ENCODE peak calls at places on chromosome 14, in four cellular contexts. M is stomach, U is transverse colon, A is left ventricle myocardium inferior. E is an unnamed sample.

GRCh38 chr14:24335461-24336146 is 733 bp upstream of the ADCY4 start:
- DNase-seq in U (no peak), A (no peak), M (no peak), E (no peak)

GRCh38 chr14:83556065-83556464 is 1973.9 kb upstream of the FLRT2 start:
- DNase-seq in U (no peak), M (no peak), A (no peak), E (no peak)

GRCh38 chr14:64337901-64338615 is 43.9 kb upstream of the ESR2 start:
- DNase-seq in U (peak), A (no peak), M (peak), E (peak)

GRCh38 chr14:75294649-75295033 is 16.0 kb downstream of the FOS start:
- DNase-seq in M (no peak), A (no peak), U (no peak), E (no peak)

GRCh38 chr14:52363001-52363704 is 49.0 kb downstream of the PTGER2 start:
- DNase-seq in M (no peak), A (no peak), U (no peak), E (no peak)

GRCh38 chr14:72812292-72812851 is 81.5 kb downstream of the DPF3 start:
- DNase-seq in A (peak), U (peak), M (peak), E (peak)

GRCh38 chr14:73244541-73244940 is 7.2 kb downstream of the PAPLN start:
- DNase-seq in A (no peak), U (no peak), M (no peak), E (no peak)

GRCh38 chr14:55711171-55711811 is 131.3 kb downstream of the KTN1 start:
- DNase-seq in A (no peak), U (no peak), M (no peak), E (no peak)

GRCh38 chr14:74558655-74559054 is 53.4 kb downstream of the LTBP2 start:
- DNase-seq in M (no peak), A (no peak), U (no peak), E (no peak)

GRCh38 chr14:70254476-70254961 is 65.8 kb upstream of the SLC8A3 start:
- DNase-seq in A (no peak), M (peak), U (peak), E (no peak)

GRCh38 chr14:51094282-51094821 is 553 bp downstream of the TRIM9 start:
- DNase-seq in U (no peak), M (no peak), A (no peak), E (no peak)

GRCh38 chr14:57209561-57209960 is 59.1 kb downstream of the EXOC5 start:
- DNase-seq in U (no peak), M (no peak), A (no peak), E (no peak)

GRCh38 chr14:54718046-54718445 is 151.1 kb downstream of the SAMD4A start:
- DNase-seq in A (no peak), M (no peak), U (no peak), E (no peak)

GRCh38 chr14:32200368-32201195 is 1.3 kb upstream of the RNU6-7 start:
- DNase-seq in M (no peak), U (no peak), A (no peak), E (no peak)
- H3K27ac ChIP-seq in M (peak), U (peak), A (peak), E (peak)

GRCh38 chr14:77009014-77009413 is 19.5 kb downstream of the IRF2BPL start:
- DNase-seq in U (no peak), A (no peak), M (no peak), E (no peak)
- H3K27ac ChIP-seq in U (peak), A (peak), M (peak), E (no peak)

DNA sequence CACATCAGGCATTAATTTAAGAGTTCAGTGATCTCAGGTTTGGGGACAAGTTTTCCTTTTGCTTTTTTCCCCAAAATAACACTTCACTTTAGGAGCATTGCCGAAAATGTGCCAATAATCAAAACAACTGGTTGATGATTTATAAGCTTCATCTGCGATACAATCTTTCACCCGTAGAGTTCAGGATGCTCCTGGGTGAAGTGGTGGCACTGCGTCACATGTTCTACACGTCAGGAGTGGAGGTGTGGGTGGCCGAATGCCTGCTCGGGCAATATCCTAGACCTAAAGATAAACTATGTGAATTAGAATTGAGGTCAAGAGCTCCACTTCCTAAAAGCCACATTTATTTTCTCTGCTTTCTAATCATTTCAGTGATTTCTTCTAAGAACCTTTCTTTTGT is 70.9 kb upstream of the DICER1 start:
- DNase-seq in A (no peak), M (no peak), U (no peak), E (no peak)
- H3K27ac ChIP-seq in A (no peak), M (no peak), U (no peak), E (no peak)

GRCh38 chr14:103224996-103225874 is 102.0 kb downstream of the TNFAIP2 start:
- DNase-seq in A (no peak), U (no peak), M (no peak), E (no peak)
- H3K27ac ChIP-seq in A (no peak), U (no peak), M (peak), E (no peak)

DNA sequence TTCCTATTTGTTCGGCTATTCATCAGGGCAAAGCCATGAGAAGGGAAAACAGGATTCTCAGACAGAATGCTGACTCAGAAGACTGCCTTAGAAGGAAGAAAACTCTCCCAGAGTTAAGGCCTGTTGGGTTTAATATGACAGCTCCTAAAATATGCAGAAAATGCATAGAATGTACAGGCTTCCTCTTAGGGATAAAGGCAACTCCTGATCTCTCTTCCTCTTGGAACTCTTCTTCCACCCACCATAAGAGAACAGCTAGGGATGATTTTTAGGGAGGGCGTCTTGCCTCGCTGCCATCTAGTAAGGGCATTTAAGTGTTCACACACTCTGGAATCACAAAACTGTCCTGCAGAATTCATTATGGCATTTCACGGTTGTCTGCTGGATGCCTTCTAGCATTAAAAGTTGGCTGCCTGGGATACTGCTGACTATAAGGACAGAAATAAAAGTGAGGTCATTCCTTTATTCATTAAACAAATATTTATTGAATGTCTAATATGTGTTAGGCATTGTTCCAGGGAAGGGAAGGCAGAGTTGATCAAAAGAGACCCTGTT is 73.7 kb downstream of the DCAF5 start:
- DNase-seq in U (no peak), M (no peak), A (no peak), E (no peak)
- H3K27ac ChIP-seq in U (peak), M (peak), A (peak), E (no peak)

GRCh38 chr14:104969741-104970230 is 8.4 kb downstream of the AHNAK2 start:
- DNase-seq in M (no peak), U (no peak), A (no peak), E (no peak)

GRCh38 chr14:104970231-104971068 is 7.7 kb downstream of the AHNAK2 start:
- DNase-seq in U (peak), A (peak), M (peak), E (no peak)

GRCh38 chr14:104972301-104973211 is 5.6 kb downstream of the AHNAK2 start:
- DNase-seq in A (peak), U (peak), M (peak), E (no peak)

GRCh38 chr14:104973215-104974145 is 4.7 kb downstream of the AHNAK2 start:
- DNase-seq in U (peak), M (peak), A (peak), E (no peak)

DNA sequence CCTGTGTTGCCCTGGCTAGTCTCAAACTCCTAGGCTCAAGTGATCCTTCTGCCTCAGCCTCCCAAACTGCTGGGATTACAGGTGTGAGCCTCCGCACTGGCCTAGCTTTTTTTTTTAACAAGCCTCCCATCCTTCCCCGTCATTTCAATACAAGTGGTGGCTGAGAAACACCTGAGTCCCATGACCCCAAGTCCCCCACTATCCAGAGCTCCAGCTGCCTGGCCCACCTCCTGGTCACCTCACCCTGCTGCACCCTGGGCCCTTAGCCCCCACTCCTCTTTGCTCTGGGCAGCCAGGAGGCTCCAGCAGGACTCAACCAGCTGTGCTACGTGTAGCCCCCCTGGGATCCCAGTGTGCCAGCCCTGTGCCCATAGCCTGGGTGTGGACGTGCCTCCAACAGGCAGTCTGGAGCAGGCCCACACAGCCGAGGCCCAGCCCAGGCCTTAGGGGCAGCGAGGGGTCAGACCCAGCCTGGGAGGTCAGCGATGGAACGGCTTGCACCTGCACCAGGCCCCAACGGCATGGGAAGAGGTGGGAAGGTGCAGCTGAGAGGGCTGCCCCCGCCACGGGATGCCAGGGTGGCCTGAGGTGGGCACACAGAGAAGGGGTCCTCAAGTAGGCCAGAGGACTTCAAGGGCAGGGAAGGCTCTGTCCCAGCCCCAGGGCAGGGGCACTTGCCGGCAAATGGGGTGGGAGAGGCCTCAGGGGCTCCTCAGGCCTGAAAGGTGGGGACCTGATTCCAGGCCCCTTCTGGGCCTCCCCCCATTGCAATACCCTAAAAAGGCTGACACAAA is 6.5 kb downstream of the AHNAK2 start:
- DNase-seq in U (no peak), M (no peak), A (peak), E (no peak)
- H3K27ac ChIP-seq in U (peak), M (peak), A (peak), E (no peak)

GRCh38 chr14:81192594-81192993 is 28.2 kb downstream of the GTF2A1 start:
- DNase-seq in U (no peak), A (no peak), M (no peak), E (no peak)
- H3K27ac ChIP-seq in U (no peak), A (no peak), M (no peak), E (no peak)

E was measured in caudate nucleus.